ENCODE peak calls at places on chromosomes 16 and 17, in nine cellular contexts. One of them, this sample, is unnamed.
A peak's percentile ranks its signal among the peaks of the same experiment; 100 is the strongest.

GRCh38 chr16:10738231-10739077 is 5.2 kb upstream of the NUBP1 start:
- DNase-seq in NCI-H1694 treated with DMSO at 0.1 percent for 48 hours: no peak
- DNase-seq in astrocyte: peak; percentile 58
- DNase-seq in adrenal gland: peak; percentile 95
- DNase-seq in GF-D8: no peak
- DNase-seq in NCI-H1417: no peak
- DNase-seq in stimulated activated CD4-positive, alpha-beta T cell treated with anti-CD3 and anti-CD28 coated beads, Interleukin-2, amount 100 ng/mL, for 48 hours: peak; percentile 42
- DNase-seq in GM20000: peak; percentile 65
- DNase-seq in BE2C: no peak
- DNase-seq in this sample: peak; percentile 28

GRCh38 chr16:31472559-31473203 is 729 bp downstream of the TGFB1I1 start:
- DNase-seq in NCI-H1694 treated with DMSO at 0.1 percent for 48 hours: peak; percentile 1
- DNase-seq in astrocyte: peak; percentile 85
- DNase-seq in adrenal gland: peak; percentile 96
- DNase-seq in GF-D8: no peak
- DNase-seq in NCI-H1417: peak; percentile 43
- DNase-seq in stimulated activated CD4-positive, alpha-beta T cell treated with anti-CD3 and anti-CD28 coated beads, Interleukin-2, amount 100 ng/mL, for 48 hours: peak; percentile 57
- DNase-seq in GM20000: peak; percentile 67
- DNase-seq in BE2C: peak; percentile 95
- DNase-seq in this sample: peak; percentile 96

GRCh38 chr16:9236319-9236718 is 144.9 kb downstream of the HAPSTR1 start:
- DNase-seq in NCI-H1694 treated with DMSO at 0.1 percent for 48 hours: no peak
- DNase-seq in astrocyte: no peak
- DNase-seq in adrenal gland: no peak
- DNase-seq in GF-D8: no peak
- DNase-seq in NCI-H1417: no peak
- DNase-seq in stimulated activated CD4-positive, alpha-beta T cell treated with anti-CD3 and anti-CD28 coated beads, Interleukin-2, amount 100 ng/mL, for 48 hours: no peak
- DNase-seq in GM20000: no peak
- DNase-seq in BE2C: no peak
- DNase-seq in this sample: no peak

GRCh38 chr16:51698647-51699046 is 547.6 kb upstream of the SALL1 start:
- DNase-seq in NCI-H1694 treated with DMSO at 0.1 percent for 48 hours: no peak
- DNase-seq in astrocyte: no peak
- DNase-seq in adrenal gland: no peak
- DNase-seq in GF-D8: no peak
- DNase-seq in NCI-H1417: no peak
- DNase-seq in stimulated activated CD4-positive, alpha-beta T cell treated with anti-CD3 and anti-CD28 coated beads, Interleukin-2, amount 100 ng/mL, for 48 hours: no peak
- DNase-seq in GM20000: no peak
- DNase-seq in BE2C: no peak
- DNase-seq in this sample: no peak

GRCh38 chr16:55632259-55632658 is 23.5 kb upstream of the SLC6A2 start:
- DNase-seq in NCI-H1694 treated with DMSO at 0.1 percent for 48 hours: no peak
- DNase-seq in astrocyte: no peak
- DNase-seq in adrenal gland: no peak
- DNase-seq in GF-D8: no peak
- DNase-seq in NCI-H1417: no peak
- DNase-seq in stimulated activated CD4-positive, alpha-beta T cell treated with anti-CD3 and anti-CD28 coated beads, Interleukin-2, amount 100 ng/mL, for 48 hours: no peak
- DNase-seq in GM20000: no peak
- DNase-seq in BE2C: no peak
- DNase-seq in this sample: no peak

GRCh38 chr16:89691986-89692569 is 5.6 kb downstream of the CDK10 start:
- DNase-seq in NCI-H1694 treated with DMSO at 0.1 percent for 48 hours: no peak
- DNase-seq in astrocyte: no peak
- DNase-seq in adrenal gland: no peak
- DNase-seq in GF-D8: no peak
- DNase-seq in NCI-H1417: no peak
- DNase-seq in stimulated activated CD4-positive, alpha-beta T cell treated with anti-CD3 and anti-CD28 coated beads, Interleukin-2, amount 100 ng/mL, for 48 hours: no peak
- DNase-seq in GM20000: no peak
- DNase-seq in BE2C: no peak
- DNase-seq in this sample: no peak

GRCh38 chr16:49734330-49734729 is 121.6 kb downstream of the ZNF423 start:
- DNase-seq in NCI-H1694 treated with DMSO at 0.1 percent for 48 hours: no peak
- DNase-seq in astrocyte: no peak
- DNase-seq in adrenal gland: no peak
- DNase-seq in GF-D8: no peak
- DNase-seq in NCI-H1417: no peak
- DNase-seq in stimulated activated CD4-positive, alpha-beta T cell treated with anti-CD3 and anti-CD28 coated beads, Interleukin-2, amount 100 ng/mL, for 48 hours: no peak
- DNase-seq in GM20000: no peak
- DNase-seq in BE2C: no peak
- DNase-seq in this sample: no peak

GRCh38 chr17:42072323-42073187 is 22.2 kb upstream of the C17orf113 start:
- DNase-seq in NCI-H1694 treated with DMSO at 0.1 percent for 48 hours: no peak
- DNase-seq in astrocyte: no peak
- DNase-seq in adrenal gland: no peak
- DNase-seq in GF-D8: no peak
- DNase-seq in NCI-H1417: peak; percentile 34
- DNase-seq in stimulated activated CD4-positive, alpha-beta T cell treated with anti-CD3 and anti-CD28 coated beads, Interleukin-2, amount 100 ng/mL, for 48 hours: no peak
- DNase-seq in GM20000: no peak
- DNase-seq in BE2C: peak; percentile 44
- DNase-seq in this sample: peak; percentile 26

GRCh38 chr16:578870-579405 is 9.2 kb downstream of the PIGQ start:
- DNase-seq in NCI-H1694 treated with DMSO at 0.1 percent for 48 hours: peak; percentile 58
- DNase-seq in astrocyte: peak; percentile 41
- DNase-seq in adrenal gland: peak; percentile 88
- DNase-seq in GF-D8: peak; percentile 51
- DNase-seq in NCI-H1417: no peak
- DNase-seq in stimulated activated CD4-positive, alpha-beta T cell treated with anti-CD3 and anti-CD28 coated beads, Interleukin-2, amount 100 ng/mL, for 48 hours: peak; percentile 64
- DNase-seq in GM20000: peak; percentile 84
- DNase-seq in BE2C: peak; percentile 89
- DNase-seq in this sample: peak; percentile 72

GRCh38 chr17:50270430-50271172 is 3.7 kb upstream of the TMEM92 start:
- DNase-seq in NCI-H1694 treated with DMSO at 0.1 percent for 48 hours: peak; percentile 52
- DNase-seq in astrocyte: peak; percentile 68
- DNase-seq in adrenal gland: no peak
- DNase-seq in GF-D8: no peak
- DNase-seq in NCI-H1417: no peak
- DNase-seq in stimulated activated CD4-positive, alpha-beta T cell treated with anti-CD3 and anti-CD28 coated beads, Interleukin-2, amount 100 ng/mL, for 48 hours: no peak
- DNase-seq in GM20000: no peak
- DNase-seq in BE2C: no peak
- DNase-seq in this sample: peak; percentile 73

GRCh38 chr17:61065263-61065773 is 334.3 kb upstream of the TBX2 start:
- DNase-seq in NCI-H1694 treated with DMSO at 0.1 percent for 48 hours: no peak
- DNase-seq in astrocyte: peak; percentile 58
- DNase-seq in adrenal gland: no peak
- DNase-seq in GF-D8: no peak
- DNase-seq in NCI-H1417: no peak
- DNase-seq in stimulated activated CD4-positive, alpha-beta T cell treated with anti-CD3 and anti-CD28 coated beads, Interleukin-2, amount 100 ng/mL, for 48 hours: no peak
- DNase-seq in GM20000: peak; percentile 8
- DNase-seq in BE2C: no peak
- DNase-seq in this sample: peak; percentile 16

GRCh38 chr16:75455677-75456076 is 8.8 kb downstream of the TMEM170A start:
- DNase-seq in NCI-H1694 treated with DMSO at 0.1 percent for 48 hours: no peak
- DNase-seq in astrocyte: no peak
- DNase-seq in adrenal gland: no peak
- DNase-seq in GF-D8: no peak
- DNase-seq in NCI-H1417: no peak
- DNase-seq in stimulated activated CD4-positive, alpha-beta T cell treated with anti-CD3 and anti-CD28 coated beads, Interleukin-2, amount 100 ng/mL, for 48 hours: no peak
- DNase-seq in GM20000: no peak
- DNase-seq in BE2C: no peak
- DNase-seq in this sample: no peak

GRCh38 chr17:66673668-66674276 is 161.1 kb upstream of the CACNG5 start:
- DNase-seq in NCI-H1694 treated with DMSO at 0.1 percent for 48 hours: no peak
- DNase-seq in astrocyte: peak; percentile 54
- DNase-seq in adrenal gland: peak; percentile 75
- DNase-seq in GF-D8: no peak
- DNase-seq in NCI-H1417: peak; percentile 62
- DNase-seq in stimulated activated CD4-positive, alpha-beta T cell treated with anti-CD3 and anti-CD28 coated beads, Interleukin-2, amount 100 ng/mL, for 48 hours: no peak
- DNase-seq in GM20000: no peak
- DNase-seq in BE2C: peak; percentile 63
- DNase-seq in this sample: peak; percentile 82

GRCh38 chr16:5756969-5757368 is 659.4 kb upstream of the EEF2KMT start:
- DNase-seq in NCI-H1694 treated with DMSO at 0.1 percent for 48 hours: no peak
- DNase-seq in astrocyte: no peak
- DNase-seq in adrenal gland: no peak
- DNase-seq in GF-D8: no peak
- DNase-seq in NCI-H1417: no peak
- DNase-seq in stimulated activated CD4-positive, alpha-beta T cell treated with anti-CD3 and anti-CD28 coated beads, Interleukin-2, amount 100 ng/mL, for 48 hours: no peak
- DNase-seq in GM20000: no peak
- DNase-seq in BE2C: no peak
- DNase-seq in this sample: no peak